ENCODE peak calls at places on chromosomes 4 and X, in nine cellular contexts. V is aorta; J is NCI-H1436; K is AG04450; L is H4; B is HL-60; P is naive thymus-derived CD4-positive, alpha-beta T cell; X is mesendoderm; E is gastrocnemius medialis. N is an unnamed sample.

GRCh38 chr4:87005690-87006461 is 71.1 kb downstream of the AFF1 start:
- DNase-seq in L (no peak), K (no peak), P (peak), E (no peak), J (no peak), X (peak), V (no peak), B (peak), N (peak)

GRCh38 chrX:118698516-118699247 is 28.7 kb upstream of the IL13RA1 start:
- DNase-seq in P (no peak), J (no peak), B (peak), K (no peak), L (no peak), V (no peak), E (no peak), X (no peak), N (no peak)

GRCh38 chr4:10762541-10762940 is 78.0 kb upstream of the CLNK start:
- DNase-seq in L (peak), J (no peak), X (peak), E (no peak), P (no peak), K (peak), B (no peak), V (no peak), N (peak)

GRCh38 chrX:58025979-58026378 is 115.7 kb upstream of the ZXDA start:
- DNase-seq in L (no peak), J (no peak), K (no peak), V (no peak), B (peak), E (no peak), X (peak), P (peak), N (peak)

GRCh38 chr4:15913631-15913970 is 24.9 kb downstream of the FGFBP1 start:
- DNase-seq in P (no peak), K (peak), V (no peak), B (no peak), L (peak), E (no peak), J (no peak), X (peak), N (no peak)

GRCh38 chrX:24876782-24877315 is 138.9 kb downstream of the ARX start:
- DNase-seq in X (no peak), E (no peak), L (no peak), V (no peak), K (no peak), J (no peak), P (no peak), B (no peak), N (peak)

GRCh38 chr4:27721193-27721592 is 860.6 kb downstream of the STIM2 start:
- DNase-seq in X (no peak), P (no peak), B (no peak), V (no peak), J (no peak), E (no peak), K (no peak), L (no peak), N (no peak)

GRCh38 chr4:22514001-22514400 is 1.9 kb downstream of the ADGRA3 start:
- DNase-seq in K (peak), B (no peak), P (no peak), L (peak), J (no peak), X (no peak), V (no peak), E (no peak), N (no peak)

GRCh38 chr4:119508281-119508680 is 120.3 kb downstream of the PDE5A start:
- DNase-seq in X (no peak), J (no peak), P (no peak), K (no peak), V (no peak), B (no peak), L (no peak), E (no peak), N (no peak)

GRCh38 chr4:145183023-145183422 is 2.6 kb upstream of the OTUD4 start:
- DNase-seq in J (no peak), B (no peak), V (no peak), K (no peak), L (no peak), P (no peak), E (no peak), X (peak), N (no peak)

GRCh38 chr4:142596121-142596520 is 250.0 kb downstream of the INPP4B start:
- DNase-seq in K (no peak), L (no peak), V (no peak), X (no peak), J (no peak), E (no peak), P (no peak), B (no peak), N (no peak)

GRCh38 chrX:20244936-20245335 is 21.8 kb downstream of the RPS6KA3 start:
- DNase-seq in X (no peak), B (no peak), P (no peak), V (no peak), J (no peak), L (no peak), E (no peak), K (no peak), N (no peak)

GRCh38 chr4:153438916-153439756 is 27.0 kb upstream of the TMEM131L start:
- DNase-seq in P (peak), V (no peak), K (no peak), E (no peak), B (no peak), L (no peak), X (no peak), J (no peak), N (no peak)

GRCh38 chrX:3295731-3296130 is 50.7 kb downstream of the MXRA5 start:
- DNase-seq in B (no peak), X (peak), V (no peak), J (no peak), E (no peak), K (no peak), P (no peak), L (peak), N (peak)

GRCh38 chr4:119139316-119139715 is 3.7 kb downstream of the MYOZ2 start:
- DNase-seq in V (no peak), E (no peak), B (no peak), K (no peak), L (no peak), X (no peak), P (no peak), J (no peak), N (no peak)

GRCh38 chr4:36235306-36235705 is 9.0 kb downstream of the ARAP2 start:
- DNase-seq in E (no peak), X (peak), V (no peak), J (no peak), K (no peak), L (peak), P (no peak), B (no peak), N (no peak)